ENCODE peak calls at places on chromosome 1, in ten cellular contexts. A is GM23248, Y is neuronal stem cell, L is mammary epithelial cell, Z is H9, W is HCT116, I is IMR-90, G is H1, F is SK-N-SH, T is neural progenitor cell. V is an unnamed sample.

GRCh38 chr1:222974496-222974895 is 159.7 kb downstream of the DISP1 start:
- DNase-seq in T (no peak), Z (no peak), G (no peak), W (no peak), I (peak), F (no peak), L (peak), Y (no peak), A (peak), V (no peak)

GRCh38 chr1:158146739-158147138 is 34.0 kb upstream of the CD1D start:
- DNase-seq in F (no peak), Y (no peak), A (no peak), I (no peak), G (no peak), T (no peak), Z (no peak), W (no peak), L (peak), V (peak)

GRCh38 chr1:204814146-204814884 is 56.3 kb upstream of the NFASC start:
- DNase-seq in I (no peak), L (no peak), Z (no peak), W (no peak), G (no peak), A (no peak), Y (no peak), F (no peak), T (no peak), V (no peak)

GRCh38 chr1:67162954-67163353 is 3.3 kb upstream of the IL23R start:
- DNase-seq in G (no peak), T (no peak), W (peak), A (peak), F (no peak), L (peak), Y (no peak), I (peak), Z (no peak), V (peak)

GRCh38 chr1:30061292-30062204 is 661.8 kb downstream of the MATN1 start:
- DNase-seq in Y (no peak), A (no peak), W (no peak), F (no peak), T (no peak), G (no peak), I (no peak), Z (no peak), L (no peak), V (no peak)

GRCh38 chr1:236699366-236699765 is 13.1 kb downstream of the ACTN2 start:
- DNase-seq in F (no peak), T (no peak), G (no peak), A (no peak), W (no peak), Y (no peak), Z (no peak), L (no peak), I (peak), V (no peak)

GRCh38 chr1:9069324-9070100 is at the start of gene SLC2A5:
- DNase-seq in L (no peak), A (peak), Y (no peak), G (no peak), Z (no peak), I (no peak), W (no peak), T (peak), F (no peak), V (no peak)

GRCh38 chr1:5758000-5758858 is 234.0 kb downstream of the NPHP4 start:
- DNase-seq in T (no peak), Y (no peak), W (no peak), G (no peak), I (no peak), Z (no peak), L (no peak), F (no peak), A (no peak), V (no peak)

GRCh38 chr1:92599184-92599583 is 112.5 kb upstream of the GFI1 start:
- DNase-seq in Z (no peak), Y (no peak), T (peak), A (peak), L (no peak), G (no peak), F (no peak), W (peak), I (peak), V (no peak)

GRCh38 chr1:16618719-16619118 is 5.4 kb upstream of the NBPF1 start:
- DNase-seq in A (no peak), W (no peak), L (no peak), Z (peak), F (peak), T (peak), I (no peak), Y (no peak), G (peak), V (no peak)

GRCh38 chr1:83641828-83642443 is 357.0 kb downstream of the TTLL7 start:
- DNase-seq in L (no peak), W (no peak), F (no peak), Y (no peak), I (no peak), T (no peak), G (no peak), Z (no peak), A (peak), V (no peak)

DNA sequence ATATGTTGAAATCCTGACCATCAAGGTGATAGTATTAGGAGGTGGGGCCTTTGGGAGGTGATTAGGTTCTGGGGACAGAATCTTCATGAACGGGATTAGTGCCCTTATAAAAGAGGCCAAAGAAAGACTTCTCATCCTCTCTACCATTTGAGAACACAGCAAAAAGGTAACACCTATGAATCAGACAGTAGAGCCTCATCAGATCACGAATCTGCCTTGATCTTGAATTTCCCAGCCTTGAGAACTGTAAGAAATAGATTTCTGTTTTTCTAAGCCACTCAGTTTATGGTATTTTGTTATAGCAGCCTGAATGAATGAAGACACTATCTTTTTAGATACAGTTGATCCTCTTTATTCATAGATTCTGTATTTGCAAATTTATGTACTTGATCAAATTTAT is 206.9 kb upstream of the EDN2 start:
- DNase-seq in A (no peak), Y (no peak), G (no peak), T (no peak), F (no peak), L (no peak), I (no peak), W (no peak), Z (no peak), V (no peak)
- H2AFZ ChIP-seq in A (no peak), Y (no peak), G (no peak), T (no peak), F (no peak), L (no peak), I (no peak), W (no peak), Z (no peak), V (no peak)

GRCh38 chr1:159800177-159800935 is 1.8 kb upstream of the FCRL6 start:
- DNase-seq in Z (no peak), A (peak), I (no peak), F (no peak), T (no peak), Y (no peak), W (no peak), L (no peak), G (no peak), V (no peak)
- H2AFZ ChIP-seq in Z (no peak), A (no peak), I (no peak), F (no peak), T (no peak), Y (no peak), W (no peak), L (no peak), G (no peak), V (no peak)

GRCh38 chr1:37703061-37703460 is 10.7 kb downstream of the CDCA8 start:
- DNase-seq in L (no peak), G (no peak), A (no peak), Y (no peak), I (no peak), W (no peak), T (no peak), Z (no peak), F (no peak), V (no peak)

GRCh38 chr1:37708471-37708870 is 16.2 kb downstream of the CDCA8 start:
- DNase-seq in W (no peak), I (no peak), L (no peak), G (no peak), T (no peak), Y (no peak), Z (no peak), A (no peak), F (no peak), V (no peak)

GRCh38 chr1:37705399-37705798 is 13.1 kb downstream of the CDCA8 start:
- DNase-seq in G (no peak), Z (no peak), A (peak), W (no peak), L (no peak), F (no peak), T (no peak), I (no peak), Y (no peak), V (no peak)

GRCh38 chr1:37701051-37701450 is 8.7 kb downstream of the CDCA8 start:
- DNase-seq in W (no peak), I (no peak), L (no peak), Y (no peak), G (no peak), Z (no peak), T (no peak), F (no peak), A (no peak), V (no peak)

GRCh38 chr1:37704966-37705365 is 12.7 kb downstream of the CDCA8 start:
- DNase-seq in G (no peak), W (no peak), Y (no peak), A (peak), Z (no peak), T (no peak), F (no peak), L (no peak), I (peak), V (no peak)
- H2AFZ ChIP-seq in G (no peak), W (no peak), Y (no peak), A (peak), Z (no peak), T (no peak), F (no peak), L (no peak), I (no peak), V (no peak)

DNA sequence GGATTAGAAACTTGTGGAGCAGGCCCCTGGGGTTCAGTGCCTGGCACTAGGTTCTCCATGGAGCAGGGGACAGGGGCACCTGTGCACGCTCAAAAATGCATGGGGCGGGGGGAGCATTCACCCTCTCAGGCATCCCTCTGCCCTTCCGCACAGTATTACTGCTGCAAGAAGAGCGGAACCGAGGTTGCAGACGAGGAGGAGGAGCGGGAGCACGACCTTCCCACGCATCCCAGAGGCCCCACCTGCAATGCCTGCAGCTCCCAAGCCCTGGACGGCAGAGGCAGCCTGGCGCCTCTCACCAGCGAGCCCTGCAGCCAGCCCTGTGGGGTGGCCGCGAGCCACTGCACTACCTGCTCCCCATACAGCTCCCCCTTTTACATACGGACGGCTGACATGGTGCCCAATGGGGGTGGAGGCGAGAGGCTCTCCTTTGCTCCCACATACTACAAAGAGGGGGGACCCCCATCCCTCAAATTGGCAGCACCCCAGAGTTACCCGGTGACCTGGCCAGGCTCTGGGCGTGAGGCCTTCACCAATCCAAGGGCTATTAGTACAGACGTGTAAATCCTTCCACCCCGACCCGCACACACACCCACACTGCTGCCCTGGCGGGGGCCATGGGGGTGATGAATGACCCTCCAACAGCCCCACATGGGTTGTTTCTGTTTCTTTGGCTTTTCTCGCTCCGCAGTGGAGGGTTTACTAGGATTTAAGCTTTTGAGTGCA is 63.8 kb downstream of the TOR1AIP2 start:
- DNase-seq in Y (no peak), Z (no peak), F (no peak), W (no peak), G (no peak), L (no peak), T (no peak), A (no peak), I (no peak), V (no peak)
- H2AFZ ChIP-seq in Y (peak), Z (no peak), F (no peak), W (peak), G (peak), L (no peak), T (peak), A (peak), I (no peak), V (no peak)

GRCh38 chr1:228114827-228115226 is 5.7 kb upstream of the MRPL55 start:
- DNase-seq in I (no peak), G (no peak), Y (no peak), Z (no peak), L (no peak), F (no peak), T (no peak), W (no peak), A (no peak), V (no peak)
- H2AFZ ChIP-seq in I (no peak), G (no peak), Y (no peak), Z (no peak), L (no peak), F (no peak), T (no peak), W (no peak), A (no peak), V (no peak)

V was measured in keratinocyte.